ENCODE peak calls at places on chromosome 18, in six cellular contexts. V, B, E, J, L and S are unnamed samples. For H3K4me1, the result is how much of the 10 kb centered on the place peaks cover.

GRCh38 chr18:74498712-74499629 is 2.8 kb downstream of the CNDP2 start:
- DNase-seq in V (no peak), B (no peak), E (peak), J (no peak), L (no peak), S (no peak)

GRCh38 chr18:54822872-54823845 is 5.1 kb upstream of the RAB27B start:
- DNase-seq in V (no peak), B (peak), E (peak), J (no peak), L (no peak), S (no peak)

GRCh38 chr18:3585656-3586509 is 135.9 kb downstream of the TGIF1 start:
- DNase-seq in V (peak), B (peak), E (peak), J (peak), L (peak), S (peak)

GRCh38 chr18:61149786-61150185 is 183.4 kb upstream of the CDH20 start:
- DNase-seq in V (no peak), B (no peak), E (no peak), J (no peak), L (peak), S (no peak)

GRCh38 chr18:13259701-13260100 is 41.1 kb downstream of the LDLRAD4 start:
- DNase-seq in V (no peak), B (no peak), E (no peak), J (no peak), L (no peak), S (no peak)

GRCh38 chr18:34529358-34530335 is 180.5 kb upstream of the DTNA start:
- DNase-seq in V (no peak), B (no peak), E (no peak), J (no peak), L (no peak), S (no peak)

GRCh38 chr18:51278045-51278649 is 80.7 kb upstream of the MEX3C start:
- DNase-seq in V (peak), B (no peak), E (peak), J (peak), L (peak), S (peak)

GRCh38 chr18:77397056-77397455 is 147.4 kb downstream of the GALR1 start:
- DNase-seq in V (no peak), B (no peak), E (no peak), J (no peak), L (no peak), S (no peak)

GRCh38 chr18:54671291-54671881 is 80.3 kb downstream of the DYNAP start:
- DNase-seq in V (no peak), B (peak), E (peak), J (no peak), L (peak), S (peak)

GRCh38 chr18:48321121-48321520 is 88.1 kb downstream of the ZBTB7C start:
- DNase-seq in V (no peak), B (no peak), E (no peak), J (no peak), L (no peak), S (no peak)
- H3K4ac ChIP-seq in V (no peak), B (no peak), E (no peak), J (no peak), L (no peak), S (no peak)

GRCh38 chr18:11667578-11667977 is 21.5 kb upstream of the GNAL start:
- DNase-seq in V (no peak), B (no peak), E (no peak), J (no peak), L (no peak), S (no peak)

GRCh38 chr18:11669948-11670275 is 19.2 kb upstream of the GNAL start:
- DNase-seq in V (peak), B (no peak), E (no peak), J (no peak), L (no peak), S (no peak)

GRCh38 chr18:11669271-11669947 is 19.7 kb upstream of the GNAL start:
- DNase-seq in V (peak), B (no peak), E (no peak), J (no peak), L (no peak), S (no peak)

GRCh38 chr18:11666831-11667230 is 22.2 kb upstream of the GNAL start:
- DNase-seq in V (peak), B (no peak), E (no peak), J (no peak), L (no peak), S (no peak)

GRCh38 chr18:11668441-11669169 is 20.5 kb upstream of the GNAL start:
- DNase-seq in V (peak), B (no peak), E (no peak), J (no peak), L (no peak), S (peak)
- H3K27ac ChIP-seq in V (no peak), B (no peak), E (no peak), J (no peak), L (no peak), S (no peak)

GRCh38 chr18:45106331-45106774 is 425.7 kb downstream of the SETBP1 start:
- DNase-seq in V (no peak), B (no peak), E (peak), J (no peak), L (peak), S (no peak)
- H3K4me1 ChIP-seq in V (under half), B (under half), E (under half), J (under half), L (under half), S (under half)

GRCh38 chr18:657998-658946 is 819 bp downstream of the TYMS start:
- DNase-seq in V (peak), B (peak), E (peak), J (peak), L (peak), S (peak)
- H3K4ac ChIP-seq in V (no peak), B (peak), E (peak), J (no peak), L (peak), S (peak)

GRCh38 chr18:45165871-45166270 is 449.4 kb upstream of the SLC14A2 start:
- DNase-seq in V (no peak), B (no peak), E (peak), J (no peak), L (no peak), S (no peak)
- H3K27ac ChIP-seq in V (no peak), B (no peak), E (no peak), J (no peak), L (no peak), S (no peak)

GRCh38 chr18:22173928-22174301 is 4.5 kb downstream of the GATA6 start:
- DNase-seq in V (peak), B (no peak), E (no peak), J (no peak), L (no peak), S (no peak)
- H3K4me1 ChIP-seq in V (under half), B (under half), E (under half), J (under half), L (under half), S (under half)

DNA sequence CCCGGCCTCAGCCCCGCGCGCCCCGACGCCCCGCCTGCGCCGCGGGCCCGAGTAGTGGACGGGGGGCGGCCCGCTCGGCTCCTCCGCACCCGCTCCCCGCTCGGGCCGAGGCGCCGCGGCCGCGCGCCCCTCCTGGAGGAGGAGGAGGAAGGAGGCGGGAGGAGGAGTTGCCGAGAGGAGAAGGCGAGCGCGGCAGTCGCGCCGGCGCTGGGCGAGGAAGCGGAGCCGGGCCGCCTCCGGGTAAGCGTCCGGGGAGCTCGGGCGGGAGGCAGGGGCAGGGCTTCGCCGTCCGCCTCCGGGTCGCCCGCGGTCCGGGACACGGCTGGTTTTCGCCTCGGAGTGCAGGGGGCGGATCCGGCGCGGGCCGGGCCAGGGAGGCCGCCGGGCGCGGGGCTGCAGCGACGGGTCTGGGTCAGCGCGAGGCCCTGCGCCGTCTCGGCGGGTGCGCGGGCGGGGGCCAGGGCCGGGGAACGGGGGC is at the start of gene SOCS6:
- DNase-seq in V (peak), B (peak), E (peak), J (peak), L (peak), S (peak)
- H3K4ac ChIP-seq in V (no peak), B (peak), E (peak), J (peak), L (peak), S (peak)

DNA sequence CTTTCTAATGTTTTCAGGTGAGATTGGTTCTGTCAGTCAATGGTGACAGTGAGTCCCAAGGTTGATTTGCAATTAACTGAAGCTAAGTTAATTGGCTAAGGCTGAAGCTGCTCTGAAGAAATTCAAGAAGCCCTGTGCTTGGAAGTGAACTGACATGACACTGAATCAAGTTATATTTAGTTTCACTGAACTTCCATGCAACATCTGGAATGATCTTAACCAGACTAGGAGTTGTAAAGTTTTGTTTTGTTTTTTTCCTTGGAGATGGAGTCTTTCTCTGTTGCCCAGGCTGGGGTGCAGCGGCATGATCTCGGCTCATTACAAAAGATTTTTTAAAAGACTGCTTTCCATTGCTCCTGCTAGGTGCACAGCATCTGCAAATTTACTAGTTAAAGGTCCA is 11.4 kb downstream of the SERPINB5 start:
- DNase-seq in V (no peak), B (no peak), E (no peak), J (no peak), L (no peak), S (no peak)
- H3K27ac ChIP-seq in V (no peak), B (no peak), E (no peak), J (no peak), L (no peak), S (no peak)

GRCh38 chr18:36130039-36130831 is 536 bp downstream of the ELP2 start:
- DNase-seq in V (no peak), B (peak), E (no peak), J (peak), L (no peak), S (no peak)

GRCh38 chr18:36127866-36128845 is 984 bp downstream of the SLC39A6 start:
- DNase-seq in V (peak), B (peak), E (peak), J (peak), L (peak), S (peak)

GRCh38 chr18:36128907-36129299 is 237 bp downstream of the SLC39A6 start:
- DNase-seq in V (no peak), B (no peak), E (no peak), J (no peak), L (no peak), S (no peak)

GRCh38 chr18:36130883-36131653 is 1.4 kb downstream of the ELP2 start:
- DNase-seq in V (no peak), B (no peak), E (no peak), J (no peak), L (no peak), S (no peak)

GRCh38 chr18:36129300-36130038 is at the start of the genes ELP2 and SLC39A6:
- DNase-seq in V (peak), B (peak), E (peak), J (peak), L (peak), S (peak)
- H3K4me1 ChIP-seq in V (under half), B (under half), E (under half), J (under half), L (under half), S (under half)

DNA sequence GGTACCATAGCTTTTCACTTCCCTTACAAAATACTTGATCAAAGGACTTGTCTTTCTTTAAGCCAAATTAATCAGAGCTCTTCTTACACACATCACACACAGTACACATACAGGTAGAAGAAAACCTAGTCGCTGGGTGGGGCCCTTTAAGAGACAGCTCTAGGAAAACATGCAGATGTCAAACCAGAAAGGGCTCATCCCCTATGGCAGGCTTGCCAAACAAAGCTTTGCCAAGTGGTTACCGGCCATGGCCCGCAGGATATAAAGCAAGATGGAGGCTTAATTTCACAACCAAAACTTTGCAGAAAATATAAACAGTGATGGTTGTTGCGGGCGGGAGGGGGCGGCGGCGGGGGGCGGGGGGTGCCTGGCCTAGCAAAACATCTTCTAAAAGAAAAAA is 2156.0 kb upstream of the PIK3C3 start:
- DNase-seq in V (no peak), B (no peak), E (peak), J (no peak), L (peak), S (peak)
- H3K4ac ChIP-seq in V (no peak), B (no peak), E (no peak), J (no peak), L (no peak), S (no peak)